ENCODE peak calls at places on chromosomes 13 and 19, in nine cellular contexts. C, H, E, L, R, F, V, W and S are unnamed samples.
A peak's percentile ranks its signal among the peaks of the same experiment; 100 is the strongest.

GRCh38 chr19:45883881-45884681 is 1.9 kb downstream of the IRF2BP1 start:
- DNase-seq in F (no peak), C (no peak), R (no peak), H (no peak), E (no peak), V (no peak), L (no peak), W (no peak), S (no peak)

GRCh38 chr13:103935117-103935516 is 868.9 kb upstream of the SLC10A2 start:
- DNase-seq in F (no peak), R (no peak), H (no peak), W (no peak), V (no peak), C (no peak), L (no peak), E (no peak), S (no peak)

GRCh38 chr19:15869109-15869555 is 28.7 kb downstream of the CYP4F2 start:
- DNase-seq in F (no peak), E (peak; percentile 69), V (no peak), C (no peak), R (peak; percentile 1), H (peak; percentile 42), L (peak; percentile 5), W (peak; percentile 92), S (peak; percentile 20)

GRCh38 chr19:32457540-32457939 is 52.0 kb downstream of the DPY19L3 start:
- DNase-seq in E (no peak), F (no peak), H (no peak), V (no peak), C (peak; percentile 13), W (no peak), R (peak; percentile 14), L (no peak), S (no peak)

GRCh38 chr19:55703790-55704215 is 28.8 kb downstream of the EPN1 start:
- DNase-seq in V (peak; percentile 15), L (peak; percentile 38), F (no peak), E (no peak), R (peak; percentile 6), H (no peak), W (no peak), C (no peak), S (peak; percentile 36)

GRCh38 chr13:95296326-95296939 is 4.8 kb downstream of the ABCC4 start:
- DNase-seq in V (peak; percentile 65), R (no peak), E (peak; percentile 54), W (peak; percentile 25), F (no peak), L (peak; percentile 29), C (no peak), H (peak; percentile 73), S (no peak)

GRCh38 chr19:50332014-50332263 is 2.8 kb upstream of the KCNC3 start:
- DNase-seq in V (no peak), R (no peak), F (no peak), E (no peak), W (no peak), H (no peak), L (no peak), C (no peak), S (no peak)

GRCh38 chr13:20116213-20116612 is 44.6 kb downstream of the GJA3 start:
- DNase-seq in C (no peak), E (no peak), W (no peak), V (no peak), R (no peak), F (no peak), L (no peak), H (no peak), S (no peak)

GRCh38 chr13:113545931-113546516 is 38.5 kb upstream of the TFDP1 start:
- DNase-seq in H (no peak), F (no peak), C (no peak), E (no peak), V (no peak), W (no peak), R (no peak), L (no peak), S (no peak)

GRCh38 chr13:64083811-64084210 is 2668.2 kb upstream of the PCDH20 start:
- DNase-seq in W (no peak), H (no peak), C (no peak), V (no peak), L (no peak), F (no peak), R (no peak), E (no peak), S (no peak)

GRCh38 chr13:44063881-44064280 is 184.2 kb downstream of the LACC1 start:
- DNase-seq in E (no peak), F (no peak), V (no peak), L (no peak), W (no peak), C (no peak), H (no peak), R (no peak), S (no peak)

GRCh38 chr19:46621191-46622117 is 3.4 kb downstream of the PTGIR start:
- DNase-seq in F (no peak), V (peak; percentile 43), H (no peak), R (no peak), W (no peak), E (no peak), C (no peak), L (no peak), S (no peak)

GRCh38 chr19:35165200-35166058 is 10.9 kb downstream of the FXYD5 start:
- DNase-seq in V (no peak), W (no peak), L (no peak), R (no peak), E (no peak), F (no peak), H (no peak), C (no peak), S (no peak)

GRCh38 chr13:109157275-109157674 is 527.9 kb downstream of the MYO16 start:
- DNase-seq in W (peak; percentile 45), R (no peak), H (no peak), C (no peak), L (no peak), F (no peak), E (no peak), V (peak; percentile 21), S (no peak)

GRCh38 chr19:48695743-48696352 is at the start of gene FUT2:
- DNase-seq in E (no peak), L (no peak), W (no peak), H (peak; percentile 94), V (peak; percentile 41), F (no peak), C (no peak), R (no peak), S (no peak)

GRCh38 chr13:84037937-84038464 is 155.7 kb upstream of the SLITRK1 start:
- DNase-seq in W (no peak), H (no peak), V (peak; percentile 59), E (no peak), R (no peak), L (no peak), F (no peak), C (no peak), S (no peak)

DNA sequence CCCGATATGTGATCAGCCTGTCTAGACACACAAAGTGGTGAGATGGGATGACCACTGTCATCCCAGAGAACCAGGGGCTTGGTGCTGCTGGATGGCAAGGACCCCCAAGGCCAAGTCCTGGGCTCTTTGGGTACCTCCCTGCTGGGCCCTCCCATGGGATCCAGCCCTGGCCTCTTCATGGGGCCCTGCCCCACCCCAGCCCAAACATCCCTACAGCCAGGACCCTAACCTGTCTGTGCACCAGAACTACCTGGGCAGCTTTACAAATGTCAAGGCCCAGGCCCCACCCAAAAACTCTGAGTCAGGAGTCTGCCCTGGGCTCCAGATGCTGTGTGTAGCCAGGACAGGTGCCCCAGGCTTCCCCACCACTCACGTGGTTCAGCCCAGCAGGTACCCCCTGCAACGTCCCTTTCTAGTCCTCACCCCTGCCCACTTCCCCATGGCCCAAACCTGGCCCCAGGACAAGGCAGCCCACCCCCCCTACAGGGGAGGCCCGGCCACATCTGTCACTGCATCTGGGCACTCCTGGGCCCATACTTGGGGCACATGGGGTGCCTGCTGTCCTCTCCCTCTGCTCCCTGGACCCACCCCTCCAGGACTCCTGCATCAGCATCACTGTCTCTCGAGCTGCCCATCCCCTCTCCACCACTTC is 233.5 kb downstream of the TUBA3C start:
- DNase-seq in C (no peak), L (no peak), E (no peak), W (no peak), H (no peak), R (no peak), F (no peak), V (no peak), S (no peak)
- TF ChIP-seq CTCF in C (no peak), L (no peak), E (no peak), W (no peak), H (no peak), R (no peak), F (no peak), V (no peak), S (no peak)

DNA sequence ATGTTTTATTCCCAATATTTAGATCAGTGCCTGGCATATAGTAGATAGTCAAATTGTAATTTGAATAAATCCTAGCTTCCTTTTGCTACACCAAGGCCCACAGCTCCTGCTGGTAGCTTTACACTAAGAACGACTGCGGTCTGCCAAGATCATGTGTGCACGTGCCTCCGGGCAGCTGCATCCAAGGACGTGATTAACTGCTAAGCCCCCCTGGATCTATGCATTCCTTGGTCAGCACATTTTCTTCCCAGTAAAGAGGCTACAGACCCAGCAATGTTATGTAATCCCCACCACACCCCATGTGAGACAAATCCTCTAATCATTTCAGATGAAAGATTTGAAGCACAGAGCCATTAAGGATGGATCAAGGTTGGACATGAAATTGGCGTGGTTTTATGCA is 65.1 kb upstream of the PEG3 start:
- DNase-seq in L (no peak), W (no peak), V (no peak), F (no peak), E (no peak), H (no peak), R (no peak), C (no peak), S (no peak)
- H3K4me3 ChIP-seq in L (no peak overlapping the region), W (no peak overlapping the region), V (no peak overlapping the region), F (no peak overlapping the region), E (no peak overlapping the region), H (no peak overlapping the region), R (no peak overlapping the region), C (no peak overlapping the region), S (no peak overlapping the region)

DNA sequence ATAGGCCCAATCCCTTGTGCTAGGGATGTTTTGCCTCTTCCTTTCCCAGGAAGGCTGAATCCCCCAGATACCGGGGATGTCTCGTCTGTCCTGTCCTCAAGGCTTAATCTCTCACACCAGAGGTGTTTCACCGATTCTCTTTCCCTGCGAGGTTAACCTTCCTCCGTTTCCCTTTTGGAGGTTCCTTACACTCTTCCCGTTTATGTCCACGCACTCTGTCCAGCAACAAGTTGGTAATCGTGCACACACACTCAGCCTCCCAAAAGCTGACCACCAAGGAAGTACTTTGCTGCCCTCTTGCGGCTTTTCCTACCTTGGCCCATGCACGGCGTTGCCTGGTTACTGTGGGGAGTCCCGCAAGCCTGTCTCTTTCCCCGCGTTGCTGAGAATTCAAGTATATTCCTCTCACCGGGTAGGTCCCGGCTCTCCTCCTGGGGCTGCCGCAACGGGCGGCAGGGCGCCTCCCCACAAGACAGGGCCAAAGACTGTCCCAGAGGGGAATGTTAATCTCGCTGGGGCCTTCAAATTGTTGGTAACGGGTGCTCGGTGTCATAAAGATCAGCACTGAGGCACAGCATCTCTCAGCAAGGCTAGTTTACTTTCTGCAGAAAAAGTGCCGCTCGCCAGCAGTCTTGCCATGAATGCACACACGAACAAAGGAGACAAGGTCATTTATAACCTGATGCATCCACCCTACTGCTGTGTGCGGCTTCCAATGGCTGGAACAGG is 36.7 kb upstream of the CD177 start:
- DNase-seq in R (peak; percentile 25), F (no peak), E (peak; percentile 87), V (peak; percentile 91), C (no peak), W (peak; percentile 28), H (peak; percentile 54), L (peak; percentile 68), S (peak; percentile 34)
- TF ChIP-seq CTCF in R (peak; percentile 30), F (peak; percentile 54), E (peak; percentile 80), V (peak; percentile 86), C (no peak), W (peak; percentile 50), H (no peak), L (peak; percentile 55), S (peak; percentile 53)

GRCh38 chr13:30737511-30738342 is 2.4 kb downstream of the ALOX5AP start:
- DNase-seq in R (no peak), H (no peak), V (no peak), L (no peak), W (no peak), F (no peak), E (no peak), C (no peak), S (no peak)
- H3K4me3 ChIP-seq in R (no peak overlapping the region), H (no peak overlapping the region), V (no peak overlapping the region), L (no peak overlapping the region), W (no peak overlapping the region), F (no peak overlapping the region), E (no peak overlapping the region), C (no peak overlapping the region), S (no peak overlapping the region)